ENCODE peak calls at places on chromosomes 4 and X, in eight cellular contexts. One of them, this sample, is unnamed.

GRCh38 chr4:124953059-124953850 is 240.7 kb upstream of the ANKRD50 start:
- DNase-seq in suprapubic skin: no peak
- DNase-seq in SK-N-SH: no peak
- DNase-seq in ovary: no peak
- DNase-seq in sigmoid colon: no peak
- DNase-seq in H1: no peak
- DNase-seq in A549: no peak
- DNase-seq in stomach: no peak
- DNase-seq in this sample: no peak

GRCh38 chrX:69021095-69021494 is 144.2 kb downstream of the PJA1 start:
- DNase-seq in ovary: no peak
- DNase-seq in SK-N-SH: no peak
- DNase-seq in A549: no peak
- DNase-seq in H1: no peak
- DNase-seq in sigmoid colon: no peak
- DNase-seq in suprapubic skin: no peak
- DNase-seq in stomach: no peak
- DNase-seq in this sample: no peak

GRCh38 chr4:149835280-149835679 is 19.6 kb upstream of the IQCM start:
- DNase-seq in SK-N-SH: no peak
- DNase-seq in H1: no peak
- DNase-seq in ovary: no peak
- DNase-seq in sigmoid colon: no peak
- DNase-seq in stomach: no peak
- DNase-seq in suprapubic skin: no peak
- DNase-seq in A549: no peak
- DNase-seq in this sample: no peak

GRCh38 chr4:82201303-82201702 is 172.5 kb downstream of the HNRNPD start:
- DNase-seq in ovary: no peak
- DNase-seq in stomach: peak; percentile 42
- DNase-seq in A549: no peak
- DNase-seq in H1: no peak
- DNase-seq in SK-N-SH: no peak
- DNase-seq in suprapubic skin: no peak
- DNase-seq in sigmoid colon: no peak
- DNase-seq in this sample: no peak

GRCh38 chrX:71492086-71493065 is 40.5 kb upstream of the OGT start:
- DNase-seq in suprapubic skin: peak; percentile 74
- DNase-seq in stomach: peak; percentile 50
- DNase-seq in ovary: peak; percentile 56
- DNase-seq in SK-N-SH: peak; percentile 15
- DNase-seq in A549: peak; percentile 50
- DNase-seq in H1: no peak
- DNase-seq in sigmoid colon: peak; percentile 77
- DNase-seq in this sample: no peak

GRCh38 chrX:41449615-41450014 is 2.5 kb downstream of the NYX start:
- DNase-seq in stomach: no peak
- DNase-seq in SK-N-SH: no peak
- DNase-seq in H1: no peak
- DNase-seq in suprapubic skin: no peak
- DNase-seq in sigmoid colon: no peak
- DNase-seq in ovary: no peak
- DNase-seq in A549: no peak
- DNase-seq in this sample: no peak

GRCh38 chr4:176492648-176493302 is 173.0 kb downstream of the SPCS3 start:
- DNase-seq in A549: no peak
- DNase-seq in sigmoid colon: no peak
- DNase-seq in H1: no peak
- DNase-seq in ovary: no peak
- DNase-seq in stomach: no peak
- DNase-seq in SK-N-SH: no peak
- DNase-seq in suprapubic skin: no peak
- DNase-seq in this sample: no peak

GRCh38 chr4:153620352-153620751 is 63.7 kb upstream of the TLR2 start:
- DNase-seq in stomach: no peak
- DNase-seq in suprapubic skin: no peak
- DNase-seq in SK-N-SH: no peak
- DNase-seq in sigmoid colon: no peak
- DNase-seq in H1: no peak
- DNase-seq in A549: no peak
- DNase-seq in ovary: no peak
- DNase-seq in this sample: no peak

GRCh38 chr4:6023766-6024165 is 5.5 kb upstream of the C4orf50 start:
- DNase-seq in SK-N-SH: no peak
- DNase-seq in ovary: no peak
- DNase-seq in A549: no peak
- DNase-seq in sigmoid colon: no peak
- DNase-seq in H1: no peak
- DNase-seq in suprapubic skin: no peak
- DNase-seq in stomach: no peak
- DNase-seq in this sample: no peak

GRCh38 chr4:127446309-127446708 is 186.4 kb upstream of the INTU start:
- DNase-seq in ovary: no peak
- DNase-seq in H1: no peak
- DNase-seq in sigmoid colon: no peak
- DNase-seq in suprapubic skin: no peak
- DNase-seq in SK-N-SH: no peak
- DNase-seq in A549: no peak
- DNase-seq in stomach: no peak
- DNase-seq in this sample: no peak

DNA sequence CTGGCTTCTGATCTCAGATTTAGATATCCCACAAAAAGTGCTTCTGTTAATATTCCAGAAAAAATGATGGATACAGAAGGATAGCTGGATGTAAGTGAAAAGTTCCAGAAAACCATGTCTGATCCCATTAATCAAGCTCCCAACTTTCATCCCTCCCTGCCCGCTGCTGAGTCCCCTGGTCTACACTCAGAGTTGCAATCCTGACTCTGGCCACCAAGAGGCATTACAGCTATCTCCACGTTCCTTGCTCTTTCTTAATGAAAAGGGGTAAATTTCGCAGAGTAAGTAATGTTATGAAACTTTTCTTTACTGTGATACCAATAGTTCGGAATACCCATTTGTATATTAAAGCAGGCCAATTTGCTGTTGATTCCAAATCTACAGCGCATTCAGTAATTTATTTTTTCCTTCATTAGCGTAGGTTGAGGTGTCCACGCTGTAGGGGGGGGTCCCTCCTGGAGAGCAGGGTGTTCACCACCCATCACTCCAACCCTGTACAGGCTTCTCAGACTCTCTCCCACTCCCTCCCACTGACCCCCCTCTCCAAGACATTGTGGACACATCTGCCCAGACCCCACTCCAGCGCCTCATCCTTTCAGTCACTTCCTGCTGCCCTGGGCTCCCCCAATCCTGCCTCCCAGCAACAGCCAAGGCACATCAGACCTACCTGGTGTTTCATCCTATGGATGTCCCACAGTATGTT is 55.1 kb downstream of the RAB40A start:
- DNase-seq in H1: no peak
- DNase-seq in sigmoid colon: no peak
- DNase-seq in SK-N-SH: peak; percentile 37
- DNase-seq in ovary: no peak
- DNase-seq in suprapubic skin: no peak
- DNase-seq in stomach: no peak
- DNase-seq in A549: peak; percentile 54
- DNase-seq in this sample: peak; percentile 10
- TF ChIP-seq EP300 in H1: no peak
- TF ChIP-seq EP300 in sigmoid colon: no peak
- TF ChIP-seq EP300 in SK-N-SH: no peak
- TF ChIP-seq EP300 in ovary: no peak
- TF ChIP-seq EP300 in suprapubic skin: no peak
- TF ChIP-seq EP300 in stomach: no peak
- TF ChIP-seq EP300 in A549: no peak
- TF ChIP-seq EP300 in this sample: no peak

DNA sequence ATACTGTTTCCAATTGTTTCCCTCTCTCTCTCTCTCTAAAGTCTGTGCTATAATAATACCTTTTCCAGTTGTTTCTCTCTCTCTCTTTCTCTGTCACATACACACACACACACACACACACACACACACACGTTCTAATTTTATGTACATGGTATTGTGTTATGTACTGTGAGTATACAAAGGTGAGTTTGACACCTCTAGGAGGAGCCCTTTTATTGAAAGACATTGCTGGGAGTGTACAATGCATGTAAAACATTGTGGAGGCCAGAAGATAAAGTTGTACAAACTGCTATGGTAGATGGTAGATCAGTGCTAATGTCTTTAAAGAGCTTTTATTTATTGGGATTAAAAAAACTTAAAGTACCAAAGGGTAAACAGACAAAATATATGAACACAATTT is 53.6 kb downstream of the BLTP1 start:
- DNase-seq in A549: peak; percentile 10
- DNase-seq in suprapubic skin: no peak
- DNase-seq in sigmoid colon: no peak
- DNase-seq in H1: no peak
- DNase-seq in stomach: no peak
- DNase-seq in ovary: no peak
- DNase-seq in SK-N-SH: no peak
- DNase-seq in this sample: no peak
- TF ChIP-seq CTCF in A549: peak; percentile 8
- TF ChIP-seq CTCF in suprapubic skin: no peak
- TF ChIP-seq CTCF in sigmoid colon: no peak
- TF ChIP-seq CTCF in H1: no peak
- TF ChIP-seq CTCF in stomach: no peak
- TF ChIP-seq CTCF in ovary: no peak
- TF ChIP-seq CTCF in SK-N-SH: no peak
- TF ChIP-seq CTCF in this sample: peak; percentile 37

GRCh38 chr4:119068529-119068962 is 67.1 kb upstream of the MYOZ2 start:
- DNase-seq in H1: peak; percentile 10
- DNase-seq in sigmoid colon: no peak
- DNase-seq in suprapubic skin: no peak
- DNase-seq in A549: no peak
- DNase-seq in stomach: no peak
- DNase-seq in SK-N-SH: no peak
- DNase-seq in ovary: no peak
- DNase-seq in this sample: no peak
- TF ChIP-seq EP300 in H1: no peak
- TF ChIP-seq EP300 in sigmoid colon: peak; percentile 25
- TF ChIP-seq EP300 in suprapubic skin: no peak
- TF ChIP-seq EP300 in A549: no peak
- TF ChIP-seq EP300 in stomach: no peak
- TF ChIP-seq EP300 in SK-N-SH: no peak
- TF ChIP-seq EP300 in ovary: no peak
- TF ChIP-seq EP300 in this sample: no peak

GRCh38 chr4:169795585-169795984 is 37.8 kb upstream of the HPF1 start:
- DNase-seq in sigmoid colon: no peak
- DNase-seq in suprapubic skin: no peak
- DNase-seq in A549: no peak
- DNase-seq in stomach: no peak
- DNase-seq in SK-N-SH: no peak
- DNase-seq in H1: no peak
- DNase-seq in ovary: no peak
- DNase-seq in this sample: no peak

GRCh38 chr4:169791064-169791463 is 33.3 kb upstream of the HPF1 start:
- DNase-seq in stomach: no peak
- DNase-seq in sigmoid colon: no peak
- DNase-seq in H1: no peak
- DNase-seq in ovary: no peak
- DNase-seq in A549: peak; percentile 8
- DNase-seq in SK-N-SH: no peak
- DNase-seq in suprapubic skin: no peak
- DNase-seq in this sample: no peak

GRCh38 chr4:169791527-169792156 is 33.9 kb upstream of the HPF1 start:
- DNase-seq in H1: peak; percentile 17
- DNase-seq in suprapubic skin: no peak
- DNase-seq in stomach: no peak
- DNase-seq in ovary: peak; percentile 37
- DNase-seq in A549: peak; percentile 69
- DNase-seq in sigmoid colon: no peak
- DNase-seq in SK-N-SH: peak; percentile 81
- DNase-seq in this sample: peak; percentile 54
- TF ChIP-seq CTCF in H1: no peak
- TF ChIP-seq CTCF in suprapubic skin: no peak
- TF ChIP-seq CTCF in stomach: no peak
- TF ChIP-seq CTCF in ovary: no peak
- TF ChIP-seq CTCF in A549: peak; percentile 58
- TF ChIP-seq CTCF in sigmoid colon: no peak
- TF ChIP-seq CTCF in SK-N-SH: peak; percentile 72
- TF ChIP-seq CTCF in this sample: peak; percentile 59

DNA sequence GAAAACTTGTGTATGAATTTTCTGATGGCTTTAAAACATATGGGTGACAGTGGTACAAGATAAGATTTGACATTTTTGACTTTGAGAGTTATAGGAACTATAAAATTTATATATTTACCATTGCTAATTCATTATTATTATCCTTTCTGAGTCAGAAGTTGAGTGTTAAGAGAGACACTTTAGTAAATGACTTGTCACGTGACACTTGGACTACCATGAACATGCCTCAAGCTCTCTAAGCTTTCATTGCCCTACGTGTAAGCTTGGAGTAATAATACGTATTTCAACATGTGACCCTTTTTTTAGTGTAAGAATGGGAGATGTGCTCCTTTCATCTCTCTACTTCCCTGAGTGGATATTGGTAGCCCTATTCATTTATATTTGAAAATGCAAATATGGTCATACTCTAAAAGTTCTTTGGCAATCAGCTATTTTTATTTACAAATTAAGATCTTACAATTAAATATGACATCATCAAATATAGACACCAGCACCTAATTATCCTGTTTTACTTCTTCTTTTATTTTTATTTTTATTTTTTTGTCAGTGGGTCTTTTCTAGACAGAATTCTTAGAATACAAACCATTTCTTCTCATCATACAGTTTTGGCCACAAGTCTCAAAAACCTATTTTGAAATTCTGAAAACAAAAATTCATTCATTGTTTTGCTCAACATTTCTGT is 837.0 kb downstream of the PDHA2 start:
- DNase-seq in SK-N-SH: no peak
- DNase-seq in A549: no peak
- DNase-seq in H1: no peak
- DNase-seq in suprapubic skin: no peak
- DNase-seq in ovary: no peak
- DNase-seq in sigmoid colon: no peak
- DNase-seq in stomach: no peak
- DNase-seq in this sample: no peak
- TF ChIP-seq EP300 in SK-N-SH: no peak
- TF ChIP-seq EP300 in A549: no peak
- TF ChIP-seq EP300 in H1: no peak
- TF ChIP-seq EP300 in suprapubic skin: no peak
- TF ChIP-seq EP300 in ovary: no peak
- TF ChIP-seq EP300 in sigmoid colon: no peak
- TF ChIP-seq EP300 in stomach: no peak
- TF ChIP-seq EP300 in this sample: no peak

DNA sequence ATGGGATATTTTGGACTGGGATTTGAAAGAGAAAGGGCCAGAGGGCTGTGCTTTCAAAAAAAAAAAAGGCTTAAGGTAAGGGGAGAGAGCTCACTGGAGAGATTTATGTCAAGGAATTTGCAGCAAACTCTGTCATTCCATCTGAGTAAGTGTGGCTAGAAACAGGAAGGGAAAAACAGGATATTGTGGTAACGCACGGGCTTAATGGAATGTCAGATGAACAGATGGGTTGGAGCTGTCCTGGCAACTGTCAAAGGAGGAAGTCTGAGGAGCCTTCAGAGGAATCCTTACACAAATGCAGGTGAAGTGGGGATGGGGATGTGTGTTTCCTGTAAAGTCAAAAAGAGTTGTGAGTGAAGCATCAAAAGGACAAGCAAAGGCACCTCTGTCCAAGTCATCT is 15.1 kb upstream of the NKX3-2 start:
- DNase-seq in H1: no peak
- DNase-seq in ovary: no peak
- DNase-seq in suprapubic skin: no peak
- DNase-seq in SK-N-SH: no peak
- DNase-seq in sigmoid colon: no peak
- DNase-seq in stomach: no peak
- DNase-seq in A549: no peak
- DNase-seq in this sample: no peak
- TF ChIP-seq CTCF in H1: no peak
- TF ChIP-seq CTCF in ovary: no peak
- TF ChIP-seq CTCF in suprapubic skin: no peak
- TF ChIP-seq CTCF in SK-N-SH: no peak
- TF ChIP-seq CTCF in sigmoid colon: no peak
- TF ChIP-seq CTCF in stomach: no peak
- TF ChIP-seq CTCF in A549: no peak
- TF ChIP-seq CTCF in this sample: no peak

GRCh38 chrX:139079789-139080188 is 368.3 kb upstream of the FGF13 start:
- DNase-seq in ovary: no peak
- DNase-seq in A549: no peak
- DNase-seq in suprapubic skin: no peak
- DNase-seq in stomach: no peak
- DNase-seq in H1: no peak
- DNase-seq in sigmoid colon: no peak
- DNase-seq in SK-N-SH: no peak
- DNase-seq in this sample: no peak
- TF ChIP-seq EP300 in ovary: no peak
- TF ChIP-seq EP300 in A549: no peak
- TF ChIP-seq EP300 in suprapubic skin: no peak
- TF ChIP-seq EP300 in stomach: no peak
- TF ChIP-seq EP300 in H1: no peak
- TF ChIP-seq EP300 in sigmoid colon: no peak
- TF ChIP-seq EP300 in SK-N-SH: no peak
- TF ChIP-seq EP300 in this sample: no peak